ENCODE peak calls at places on chromosomes 4 and X, in nine cellular contexts. C, O, X, E, B, I, J, F and D are unnamed samples.

GRCh38 chr4:147117400-147117799 is 171.7 kb upstream of the TTC29 start:
- DNase-seq in C (no peak), O (no peak), X (no peak), E (no peak), B (no peak), I (no peak), J (no peak), F (no peak), D (no peak)

GRCh38 chr4:142155347-142155746 is 519.0 kb downstream of the IL15 start:
- DNase-seq in C (no peak), O (no peak), X (no peak), E (no peak), B (no peak), I (no peak), J (no peak), F (no peak), D (no peak)

GRCh38 chrX:21255207-21255606 is 119.0 kb upstream of the CNKSR2 start:
- DNase-seq in C (no peak), O (no peak), X (no peak), E (no peak), B (no peak), I (no peak), J (no peak), F (no peak), D (no peak)

GRCh38 chr4:647481-647880 is 22.1 kb downstream of the PDE6B start:
- DNase-seq in C (no peak), O (peak; percentile 13), X (no peak), E (no peak), B (no peak), I (no peak), J (no peak), F (no peak), D (no peak)

GRCh38 chr4:45172636-45173035 is 446.3 kb upstream of the GNPDA2 start:
- DNase-seq in C (no peak), O (no peak), X (no peak), E (no peak), B (no peak), I (no peak), J (no peak), F (no peak), D (no peak)

GRCh38 chr4:176422031-176422430 is 102.3 kb downstream of the SPCS3 start:
- DNase-seq in C (peak; percentile 22), O (no peak), X (no peak), E (no peak), B (no peak), I (no peak), J (no peak), F (no peak), D (no peak)

GRCh38 chr4:144734522-144734921 is 88.6 kb downstream of the HHIP start:
- DNase-seq in C (peak; percentile 56), O (no peak), X (no peak), E (no peak), B (no peak), I (no peak), J (no peak), F (no peak), D (no peak)

GRCh38 chr4:126888968-126889367 is 743.8 kb upstream of the INTU start:
- DNase-seq in C (peak; percentile 50), O (no peak), X (no peak), E (no peak), B (no peak), I (no peak), J (no peak), F (no peak), D (no peak)

GRCh38 chrX:48957477-48957826 is at the start of gene OTUD5:
- DNase-seq in C (no peak), O (peak; percentile 78), X (no peak), E (peak; percentile 78), B (peak; percentile 64), I (peak; percentile 72), J (peak; percentile 79), F (peak; percentile 61), D (no peak)

GRCh38 chrX:47831788-47832187 is 4.9 kb upstream of the ZNF81 start:
- DNase-seq in C (peak; percentile 36), O (peak; percentile 56), X (no peak), E (peak; percentile 59), B (peak; percentile 38), I (no peak), J (no peak), F (peak; percentile 26), D (no peak)

GRCh38 chrX:22666441-22666840 is 333.3 kb upstream of the DDX53 start:
- DNase-seq in C (peak; percentile 3), O (no peak), X (no peak), E (no peak), B (no peak), I (no peak), J (no peak), F (no peak), D (no peak)

GRCh38 chrX:130702867-130703707 is 199.9 kb downstream of the ENOX2 start:
- DNase-seq in C (peak; percentile 36), O (no peak), X (no peak), E (no peak), B (no peak), I (no peak), J (no peak), F (no peak), D (no peak)

GRCh38 chrX:11757729-11758399 is at the start of gene MSL3:
- DNase-seq in C (peak; percentile 79), O (peak; percentile 89), X (peak; percentile 52), E (peak; percentile 75), B (peak; percentile 31), I (peak; percentile 60), J (peak; percentile 79), F (peak; percentile 67), D (no peak)

GRCh38 chr4:98778206-98778605 is 119.8 kb upstream of the TSPAN5 start:
- DNase-seq in C (peak; percentile 76), O (no peak), X (no peak), E (no peak), B (peak; percentile 55), I (no peak), J (no peak), F (no peak), D (no peak)

GRCh38 chrX:10221651-10222050 is 64.9 kb downstream of the CLCN4 start:
- DNase-seq in C (no peak), O (no peak), X (no peak), E (no peak), B (no peak), I (no peak), J (no peak), F (no peak), D (no peak)

GRCh38 chrX:154732421-154733071 is 18.3 kb downstream of the GAB3 start:
- DNase-seq in C (peak; percentile 46), O (no peak), X (no peak), E (no peak), B (no peak), I (no peak), J (no peak), F (no peak), D (no peak)

GRCh38 chr4:12084690-12085089 is 656.0 kb upstream of the HS3ST1 start:
- DNase-seq in C (no peak), O (no peak), X (no peak), E (no peak), B (no peak), I (no peak), J (no peak), F (no peak), D (no peak)
- H3K9me3 ChIP-seq in C (peaks cover 12% of the 10 kb centered on the region), O (no peaks in the 10 kb centered on the region), X (no peaks in the 10 kb centered on the region), E (peaks cover 3% of the 10 kb centered on the region), B (no peaks in the 10 kb centered on the region), I (no peaks in the 10 kb centered on the region), J (no peaks in the 10 kb centered on the region), F (peaks cover 8% of the 10 kb centered on the region), D (no peaks in the 10 kb centered on the region)

GRCh38 chrX:72294497-72294896 is 11.2 kb downstream of the CITED1 start:
- DNase-seq in C (no peak), O (no peak), X (no peak), E (no peak), B (no peak), I (no peak), J (no peak), F (no peak), D (no peak)
- H3K4me1 ChIP-seq in C (peaks cover 6% of the 10 kb centered on the region), O (no peaks in the 10 kb centered on the region), X (no peaks in the 10 kb centered on the region), E (no peaks in the 10 kb centered on the region), B (no peaks in the 10 kb centered on the region), I (no peaks in the 10 kb centered on the region), J (no peaks in the 10 kb centered on the region), F (no peaks in the 10 kb centered on the region), D (no peaks in the 10 kb centered on the region)

DNA sequence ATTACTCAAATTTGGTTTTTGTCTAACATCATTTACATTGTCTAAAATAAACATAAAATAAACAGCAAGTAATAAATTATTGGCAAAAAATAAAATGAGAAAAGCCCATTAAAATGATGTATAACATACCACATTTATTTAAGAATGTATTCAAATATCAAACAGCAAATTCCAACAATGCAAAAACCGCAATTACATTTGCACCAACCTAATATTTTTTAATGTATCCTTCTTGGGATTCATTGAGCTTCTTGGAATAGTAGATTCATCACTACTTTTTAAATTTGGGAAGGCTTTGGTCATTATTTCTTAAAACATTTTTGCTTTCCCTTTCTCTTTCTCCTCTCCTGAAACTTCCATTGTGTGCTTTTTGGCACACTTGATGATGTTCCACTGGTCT is 400.2 kb downstream of the MAGEE1 start:
- DNase-seq in C (no peak), O (no peak), X (no peak), E (no peak), B (no peak), I (no peak), J (no peak), F (no peak), D (no peak)
- H3K9me3 ChIP-seq in C (peaks cover 9% of the 10 kb centered on the region), O (peaks cover 4% of the 10 kb centered on the region), X (no peaks in the 10 kb centered on the region), E (no peaks in the 10 kb centered on the region), B (no peaks in the 10 kb centered on the region), I (no peaks in the 10 kb centered on the region), J (no peaks in the 10 kb centered on the region), F (no peaks in the 10 kb centered on the region), D (no peaks in the 10 kb centered on the region)

GRCh38 chr4:2587215-2587823 is 50.9 kb downstream of the FAM193A start:
- DNase-seq in C (no peak), O (no peak), X (no peak), E (no peak), B (no peak), I (no peak), J (no peak), F (no peak), D (no peak)

GRCh38 chr4:2591189-2591588 is 54.7 kb downstream of the FAM193A start:
- DNase-seq in C (peak; percentile 21), O (no peak), X (no peak), E (no peak), B (no peak), I (peak; percentile 32), J (no peak), F (no peak), D (no peak)

GRCh38 chr4:2592572-2592971 is 56.1 kb downstream of the FAM193A start:
- DNase-seq in C (no peak), O (no peak), X (no peak), E (no peak), B (no peak), I (no peak), J (no peak), F (no peak), D (no peak)

GRCh38 chr4:2586502-2586901 is 50.1 kb downstream of the FAM193A start:
- DNase-seq in C (no peak), O (no peak), X (no peak), E (no peak), B (no peak), I (no peak), J (no peak), F (no peak), D (no peak)

DNA sequence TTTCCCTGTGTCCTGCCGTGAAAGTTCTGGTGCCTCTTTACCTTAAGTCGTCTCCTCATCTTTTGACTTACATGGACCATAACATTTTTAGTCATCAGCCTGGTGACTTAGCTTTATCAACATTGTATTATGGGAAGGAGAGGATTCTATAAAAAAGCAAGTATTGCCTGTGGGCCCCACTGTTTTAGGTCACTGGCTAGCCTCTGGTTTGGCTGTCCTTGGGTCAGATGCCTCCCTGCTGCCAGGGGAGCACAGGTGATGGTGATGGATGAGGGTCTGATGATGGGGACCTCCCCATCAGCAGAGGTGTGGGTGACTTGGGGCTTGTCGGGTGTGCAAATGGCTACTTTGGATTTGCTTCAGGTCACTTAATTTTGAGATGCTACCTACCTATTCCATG is 51.8 kb downstream of the FAM193A start:
- DNase-seq in C (no peak), O (no peak), X (no peak), E (no peak), B (no peak), I (no peak), J (no peak), F (no peak), D (no peak)
- H3K4me1 ChIP-seq in C (peaks cover 37% of the 10 kb centered on the region), O (peaks cover 67% of the 10 kb centered on the region), X (peaks cover 9% of the 10 kb centered on the region), E (peaks cover 47% of the 10 kb centered on the region), B (peaks cover 7% of the 10 kb centered on the region), I (peaks cover 30% of the 10 kb centered on the region), J (peaks cover 49% of the 10 kb centered on the region), F (peaks cover 52% of the 10 kb centered on the region), D (peaks cover 37% of the 10 kb centered on the region)